ENCODE peak calls at places on chromosome 20, in seven cellular contexts. One of them, this sample, is unnamed.

GRCh38 chr20:5131502-5131901 is 4.7 kb downstream of the CDS2 start:
- DNase-seq in Daoy: no peak
- DNase-seq in GM13976: peak
- DNase-seq in amygdala: no peak
- DNase-seq in heart right ventricle: no peak
- DNase-seq in mammary epithelial cell: no peak
- DNase-seq in iPS-NIHi11: no peak
- DNase-seq in this sample: no peak

GRCh38 chr20:5067877-5068276 is 51.9 kb downstream of the PCNA start:
- DNase-seq in Daoy: no peak
- DNase-seq in GM13976: no peak
- DNase-seq in amygdala: no peak
- DNase-seq in heart right ventricle: no peak
- DNase-seq in mammary epithelial cell: peak
- DNase-seq in iPS-NIHi11: no peak
- DNase-seq in this sample: no peak

GRCh38 chr20:15811951-15812350 is 761.3 kb downstream of the KIF16B start:
- DNase-seq in Daoy: no peak
- DNase-seq in GM13976: no peak
- DNase-seq in amygdala: no peak
- DNase-seq in heart right ventricle: no peak
- DNase-seq in mammary epithelial cell: no peak
- DNase-seq in iPS-NIHi11: no peak
- DNase-seq in this sample: no peak

GRCh38 chr20:46485431-46485830 is 27.9 kb downstream of the ZNF334 start:
- DNase-seq in Daoy: no peak
- DNase-seq in GM13976: no peak
- DNase-seq in amygdala: no peak
- DNase-seq in heart right ventricle: no peak
- DNase-seq in mammary epithelial cell: peak
- DNase-seq in iPS-NIHi11: no peak
- DNase-seq in this sample: no peak

GRCh38 chr20:21702553-21703467 is 2.7 kb upstream of the PAX1 start:
- DNase-seq in Daoy: peak
- DNase-seq in GM13976: peak
- DNase-seq in amygdala: peak
- DNase-seq in heart right ventricle: peak
- DNase-seq in mammary epithelial cell: peak
- DNase-seq in iPS-NIHi11: peak
- DNase-seq in this sample: no peak

GRCh38 chr20:19021406-19022117 is 190.9 kb upstream of the SLC24A3 start:
- DNase-seq in Daoy: no peak
- DNase-seq in GM13976: no peak
- DNase-seq in amygdala: no peak
- DNase-seq in heart right ventricle: no peak
- DNase-seq in mammary epithelial cell: no peak
- DNase-seq in iPS-NIHi11: no peak
- DNase-seq in this sample: no peak

GRCh38 chr20:59148713-59149493 is 14.7 kb upstream of the ZNF831 start:
- DNase-seq in Daoy: no peak
- DNase-seq in GM13976: no peak
- DNase-seq in amygdala: no peak
- DNase-seq in heart right ventricle: no peak
- DNase-seq in mammary epithelial cell: no peak
- DNase-seq in iPS-NIHi11: no peak
- DNase-seq in this sample: no peak

GRCh38 chr20:50242863-50243609 is 52.4 kb downstream of the CEBPB start:
- DNase-seq in Daoy: peak
- DNase-seq in GM13976: no peak
- DNase-seq in amygdala: peak
- DNase-seq in heart right ventricle: no peak
- DNase-seq in mammary epithelial cell: peak
- DNase-seq in iPS-NIHi11: peak
- DNase-seq in this sample: peak

GRCh38 chr20:61580958-61581824 is 329.1 kb downstream of the CDH4 start:
- DNase-seq in Daoy: peak
- DNase-seq in GM13976: no peak
- DNase-seq in amygdala: no peak
- DNase-seq in heart right ventricle: no peak
- DNase-seq in mammary epithelial cell: no peak
- DNase-seq in iPS-NIHi11: no peak
- DNase-seq in this sample: no peak

GRCh38 chr20:62697468-62697912 is 11.1 kb upstream of the NTSR1 start:
- DNase-seq in Daoy: no peak
- DNase-seq in GM13976: no peak
- DNase-seq in amygdala: peak
- DNase-seq in heart right ventricle: peak
- DNase-seq in mammary epithelial cell: no peak
- DNase-seq in iPS-NIHi11: no peak
- DNase-seq in this sample: no peak

GRCh38 chr20:59131541-59132285 is 31.9 kb upstream of the ZNF831 start:
- DNase-seq in Daoy: no peak
- DNase-seq in GM13976: no peak
- DNase-seq in amygdala: no peak
- DNase-seq in heart right ventricle: no peak
- DNase-seq in mammary epithelial cell: no peak
- DNase-seq in iPS-NIHi11: no peak
- DNase-seq in this sample: no peak

GRCh38 chr20:37095108-37095608 is 639 bp downstream of the RBL1 start:
- DNase-seq in Daoy: peak
- DNase-seq in GM13976: peak
- DNase-seq in amygdala: no peak
- DNase-seq in heart right ventricle: no peak
- DNase-seq in mammary epithelial cell: peak
- DNase-seq in iPS-NIHi11: peak
- DNase-seq in this sample: no peak

GRCh38 chr20:37288091-37288490 is 1.4 kb upstream of the MANBAL start:
- DNase-seq in Daoy: no peak
- DNase-seq in GM13976: no peak
- DNase-seq in amygdala: no peak
- DNase-seq in heart right ventricle: no peak
- DNase-seq in mammary epithelial cell: peak
- DNase-seq in iPS-NIHi11: no peak
- DNase-seq in this sample: no peak

GRCh38 chr20:13289031-13289430 is 68.0 kb downstream of the ISM1 start:
- DNase-seq in Daoy: no peak
- DNase-seq in GM13976: no peak
- DNase-seq in amygdala: no peak
- DNase-seq in heart right ventricle: no peak
- DNase-seq in mammary epithelial cell: no peak
- DNase-seq in iPS-NIHi11: no peak
- DNase-seq in this sample: no peak

GRCh38 chr20:54291339-54292060 is 83.6 kb downstream of the PFDN4 start:
- DNase-seq in Daoy: no peak
- DNase-seq in GM13976: no peak
- DNase-seq in amygdala: no peak
- DNase-seq in heart right ventricle: no peak
- DNase-seq in mammary epithelial cell: no peak
- DNase-seq in iPS-NIHi11: no peak
- DNase-seq in this sample: no peak

GRCh38 chr20:63160641-63161175 is 55.2 kb downstream of the YTHDF1 start:
- DNase-seq in Daoy: no peak
- DNase-seq in GM13976: no peak
- DNase-seq in amygdala: no peak
- DNase-seq in heart right ventricle: peak
- DNase-seq in mammary epithelial cell: no peak
- DNase-seq in iPS-NIHi11: no peak
- DNase-seq in this sample: no peak

GRCh38 chr20:56628015-56628872 is 862 bp upstream of the TFAP2C start:
- DNase-seq in Daoy: peak
- DNase-seq in GM13976: peak
- DNase-seq in amygdala: no peak
- DNase-seq in heart right ventricle: peak
- DNase-seq in mammary epithelial cell: no peak
- DNase-seq in iPS-NIHi11: no peak
- DNase-seq in this sample: peak

GRCh38 chr20:37643400-37643799 is 50.4 kb upstream of the CTNNBL1 start:
- DNase-seq in Daoy: no peak
- DNase-seq in GM13976: no peak
- DNase-seq in amygdala: no peak
- DNase-seq in heart right ventricle: no peak
- DNase-seq in mammary epithelial cell: no peak
- DNase-seq in iPS-NIHi11: no peak
- DNase-seq in this sample: no peak

GRCh38 chr20:58613061-58613854 is 37.8 kb upstream of the STX16 start:
- DNase-seq in Daoy: no peak
- DNase-seq in GM13976: no peak
- DNase-seq in amygdala: no peak
- DNase-seq in heart right ventricle: no peak
- DNase-seq in mammary epithelial cell: no peak
- DNase-seq in iPS-NIHi11: no peak
- DNase-seq in this sample: no peak

GRCh38 chr20:21102252-21102609 is 3.9 kb downstream of the LINC00237 start:
- DNase-seq in Daoy: no peak
- DNase-seq in GM13976: peak
- DNase-seq in amygdala: no peak
- DNase-seq in heart right ventricle: no peak
- DNase-seq in mammary epithelial cell: no peak
- DNase-seq in iPS-NIHi11: peak
- DNase-seq in this sample: no peak

GRCh38 chr20:62481441-62482135 is 5.8 kb upstream of the GATA5 start:
- DNase-seq in Daoy: no peak
- DNase-seq in GM13976: no peak
- DNase-seq in amygdala: no peak
- DNase-seq in heart right ventricle: no peak
- DNase-seq in mammary epithelial cell: no peak
- DNase-seq in iPS-NIHi11: no peak
- DNase-seq in this sample: no peak

GRCh38 chr20:3993109-3993508 is 22.2 kb downstream of the RNF24 start:
- DNase-seq in Daoy: no peak
- DNase-seq in GM13976: no peak
- DNase-seq in amygdala: no peak
- DNase-seq in heart right ventricle: no peak
- DNase-seq in mammary epithelial cell: no peak
- DNase-seq in iPS-NIHi11: no peak
- DNase-seq in this sample: no peak

GRCh38 chr20:51457281-51457932 is 85.1 kb downstream of the NFATC2 start:
- DNase-seq in Daoy: peak
- DNase-seq in GM13976: no peak
- DNase-seq in amygdala: no peak
- DNase-seq in heart right ventricle: peak
- DNase-seq in mammary epithelial cell: peak
- DNase-seq in iPS-NIHi11: no peak
- DNase-seq in this sample: peak

GRCh38 chr20:46951840-46952497 is 57.3 kb downstream of the EYA2 start:
- DNase-seq in Daoy: no peak
- DNase-seq in GM13976: no peak
- DNase-seq in amygdala: no peak
- DNase-seq in heart right ventricle: no peak
- DNase-seq in mammary epithelial cell: peak
- DNase-seq in iPS-NIHi11: peak
- DNase-seq in this sample: no peak

GRCh38 chr20:59820204-59821041 is 113.0 kb downstream of the SYCP2 start:
- DNase-seq in Daoy: no peak
- DNase-seq in GM13976: peak
- DNase-seq in amygdala: no peak
- DNase-seq in heart right ventricle: peak
- DNase-seq in mammary epithelial cell: peak
- DNase-seq in iPS-NIHi11: no peak
- DNase-seq in this sample: no peak